ENCODE peak calls at places on chromosomes 7 and 10, in four cellular contexts. W is midbrain; K is CD8-positive, alpha-beta memory T cell; C is CD8-positive, alpha-beta T cell. G is an unnamed sample.

GRCh38 chr7:123797673-123798526 is 47.1 kb upstream of the HYAL4 start:
- DNase-seq in W (peak; percentile 43), K (no peak), C (no peak), G (no peak)

GRCh38 chr10:77223532-77224460 is 413.8 kb downstream of the KCNMA1 start:
- DNase-seq in W (no peak), K (no peak), C (no peak), G (no peak)

GRCh38 chr10:103727546-103727963 is 127.8 kb downstream of the SH3PXD2A start:
- DNase-seq in W (peak; percentile 66), K (no peak), C (no peak), G (no peak)

GRCh38 chr7:149799397-149800168 is 26.2 kb upstream of the ZNF467 start:
- DNase-seq in W (no peak), K (peak; percentile 70), C (peak; percentile 77), G (no peak)

GRCh38 chr7:76515999-76516443 is 5.7 kb downstream of the UPK3B start:
- DNase-seq in W (peak; percentile 13), K (no peak), C (no peak), G (peak; percentile 85)

GRCh38 chr7:105530126-105530525 is 1.9 kb upstream of the RINT1 start:
- DNase-seq in W (no peak), K (no peak), C (no peak), G (no peak)

GRCh38 chr10:73501651-73502050 is 5.8 kb upstream of the PPP3CB start:
- DNase-seq in W (no peak), K (no peak), C (no peak), G (no peak)

GRCh38 chr7:135919071-135919841 is 57.9 kb downstream of the MTPN start:
- DNase-seq in W (no peak), K (no peak), C (no peak), G (no peak)

GRCh38 chr7:3846738-3847137 is 545.7 kb downstream of the SDK1 start:
- DNase-seq in W (no peak), K (no peak), C (no peak), G (no peak)

GRCh38 chr10:113459672-113460280 is 93.1 kb upstream of the HABP2 start:
- DNase-seq in W (no peak), K (no peak), C (no peak), G (peak; percentile 42)

GRCh38 chr10:114825513-114826253 is 4.1 kb downstream of the FHIP2A start:
- DNase-seq in W (no peak), K (no peak), C (no peak), G (peak; percentile 23)

GRCh38 chr7:82624337-82624736 is 180.8 kb upstream of the CACNA2D1 start:
- DNase-seq in W (no peak), K (no peak), C (no peak), G (no peak)

G was measured in lower leg skin.